ENCODE peak calls at places on chromosomes 5 and 9, in five cellular contexts. One of them, this sample, is unnamed.

GRCh38 chr5:55633574-55634203 is 78.4 kb downstream of the SLC38A9 start:
- DNase-seq in stimulated activated CD8-positive, alpha-beta memory T cell treated with anti-CD3 and anti-CD28 coated beads, Interleukin-12 subunit alpha, Interleukin-12 subunit beta, amount 100 ng/mL, for 1 hour: no peak
- DNase-seq in M059J: peak
- DNase-seq in stimulated activated CD4-positive, alpha-beta T cell treated with anti-CD3 and anti-CD28 coated beads, Interleukin-1b, Interleukin-23, amount 100 ng/mL, for 4 hours: no peak
- DNase-seq in heart left ventricle: peak
- DNase-seq in this sample: no peak

GRCh38 chr5:116076496-116076895 is 8.3 kb upstream of the COMMD10 start:
- DNase-seq in M059J: no peak
- DNase-seq in heart left ventricle: no peak
- DNase-seq in stimulated activated CD8-positive, alpha-beta memory T cell treated with anti-CD3 and anti-CD28 coated beads, Interleukin-12 subunit alpha, Interleukin-12 subunit beta, amount 100 ng/mL, for 1 hour: no peak
- DNase-seq in stimulated activated CD4-positive, alpha-beta T cell treated with anti-CD3 and anti-CD28 coated beads, Interleukin-1b, Interleukin-23, amount 100 ng/mL, for 4 hours: no peak
- DNase-seq in this sample: no peak

GRCh38 chr5:117999939-118000549 is 988.3 kb downstream of the DTWD2 start:
- DNase-seq in stimulated activated CD4-positive, alpha-beta T cell treated with anti-CD3 and anti-CD28 coated beads, Interleukin-1b, Interleukin-23, amount 100 ng/mL, for 4 hours: no peak
- DNase-seq in heart left ventricle: no peak
- DNase-seq in M059J: no peak
- DNase-seq in stimulated activated CD8-positive, alpha-beta memory T cell treated with anti-CD3 and anti-CD28 coated beads, Interleukin-12 subunit alpha, Interleukin-12 subunit beta, amount 100 ng/mL, for 1 hour: no peak
- DNase-seq in this sample: no peak

GRCh38 chr5:96651948-96652753 is 10.0 kb upstream of the CAST start:
- DNase-seq in stimulated activated CD4-positive, alpha-beta T cell treated with anti-CD3 and anti-CD28 coated beads, Interleukin-1b, Interleukin-23, amount 100 ng/mL, for 4 hours: no peak
- DNase-seq in stimulated activated CD8-positive, alpha-beta memory T cell treated with anti-CD3 and anti-CD28 coated beads, Interleukin-12 subunit alpha, Interleukin-12 subunit beta, amount 100 ng/mL, for 1 hour: no peak
- DNase-seq in heart left ventricle: no peak
- DNase-seq in M059J: no peak
- DNase-seq in this sample: no peak

GRCh38 chr9:99677281-99677680 is 144.4 kb upstream of the NR4A3 start:
- DNase-seq in M059J: peak
- DNase-seq in stimulated activated CD4-positive, alpha-beta T cell treated with anti-CD3 and anti-CD28 coated beads, Interleukin-1b, Interleukin-23, amount 100 ng/mL, for 4 hours: no peak
- DNase-seq in stimulated activated CD8-positive, alpha-beta memory T cell treated with anti-CD3 and anti-CD28 coated beads, Interleukin-12 subunit alpha, Interleukin-12 subunit beta, amount 100 ng/mL, for 1 hour: no peak
- DNase-seq in heart left ventricle: no peak
- DNase-seq in this sample: no peak

GRCh38 chr5:80655231-80655784 is 525 bp upstream of the DHFR start:
- DNase-seq in M059J: peak
- DNase-seq in stimulated activated CD4-positive, alpha-beta T cell treated with anti-CD3 and anti-CD28 coated beads, Interleukin-1b, Interleukin-23, amount 100 ng/mL, for 4 hours: no peak
- DNase-seq in stimulated activated CD8-positive, alpha-beta memory T cell treated with anti-CD3 and anti-CD28 coated beads, Interleukin-12 subunit alpha, Interleukin-12 subunit beta, amount 100 ng/mL, for 1 hour: no peak
- DNase-seq in heart left ventricle: no peak
- DNase-seq in this sample: no peak

GRCh38 chr5:78787763-78788162 is 139.2 kb upstream of the LHFPL2 start:
- DNase-seq in stimulated activated CD8-positive, alpha-beta memory T cell treated with anti-CD3 and anti-CD28 coated beads, Interleukin-12 subunit alpha, Interleukin-12 subunit beta, amount 100 ng/mL, for 1 hour: no peak
- DNase-seq in M059J: no peak
- DNase-seq in stimulated activated CD4-positive, alpha-beta T cell treated with anti-CD3 and anti-CD28 coated beads, Interleukin-1b, Interleukin-23, amount 100 ng/mL, for 4 hours: no peak
- DNase-seq in heart left ventricle: no peak
- DNase-seq in this sample: no peak

GRCh38 chr5:69217154-69217731 is 17.4 kb upstream of the CDK7 start:
- DNase-seq in heart left ventricle: no peak
- DNase-seq in M059J: no peak
- DNase-seq in stimulated activated CD4-positive, alpha-beta T cell treated with anti-CD3 and anti-CD28 coated beads, Interleukin-1b, Interleukin-23, amount 100 ng/mL, for 4 hours: peak
- DNase-seq in stimulated activated CD8-positive, alpha-beta memory T cell treated with anti-CD3 and anti-CD28 coated beads, Interleukin-12 subunit alpha, Interleukin-12 subunit beta, amount 100 ng/mL, for 1 hour: peak
- DNase-seq in this sample: no peak

GRCh38 chr5:158852622-158853021 is 247.1 kb downstream of the EBF1 start:
- DNase-seq in M059J: no peak
- DNase-seq in stimulated activated CD8-positive, alpha-beta memory T cell treated with anti-CD3 and anti-CD28 coated beads, Interleukin-12 subunit alpha, Interleukin-12 subunit beta, amount 100 ng/mL, for 1 hour: no peak
- DNase-seq in stimulated activated CD4-positive, alpha-beta T cell treated with anti-CD3 and anti-CD28 coated beads, Interleukin-1b, Interleukin-23, amount 100 ng/mL, for 4 hours: no peak
- DNase-seq in heart left ventricle: no peak
- DNase-seq in this sample: no peak

GRCh38 chr5:14914603-14915277 is 43.2 kb upstream of the ANKH start:
- DNase-seq in M059J: peak
- DNase-seq in heart left ventricle: no peak
- DNase-seq in stimulated activated CD8-positive, alpha-beta memory T cell treated with anti-CD3 and anti-CD28 coated beads, Interleukin-12 subunit alpha, Interleukin-12 subunit beta, amount 100 ng/mL, for 1 hour: no peak
- DNase-seq in stimulated activated CD4-positive, alpha-beta T cell treated with anti-CD3 and anti-CD28 coated beads, Interleukin-1b, Interleukin-23, amount 100 ng/mL, for 4 hours: no peak
- DNase-seq in this sample: no peak

This sample was measured in iPS DF 6.9.